ENCODE peak calls at places on chromosomes 2 and 18, in six cellular contexts. M, T, O, S, D and I are unnamed samples. For H3K4me1, the result is how much of the 10 kb centered on the place peaks cover.

GRCh38 chr2:178514664-178515063 is 34.4 kb downstream of the PLEKHA3 start:
- DNase-seq in M (no peak), T (no peak), O (no peak), S (no peak), D (no peak), I (no peak)

GRCh38 chr2:14180333-14180732 is 452.2 kb upstream of the LRATD1 start:
- DNase-seq in M (no peak), T (no peak), O (no peak), S (no peak), D (no peak), I (no peak)

GRCh38 chr18:36143391-36143790 is 13.7 kb downstream of the ELP2 start:
- DNase-seq in M (no peak), T (no peak), O (no peak), S (no peak), D (no peak), I (no peak)

GRCh38 chr2:239293450-239294430 is 107.1 kb downstream of the HDAC4 start:
- DNase-seq in M (no peak), T (no peak), O (peak), S (no peak), D (no peak), I (no peak)

GRCh38 chr2:134391751-134392160 is 137.9 kb downstream of the MGAT5 start:
- DNase-seq in M (no peak), T (no peak), O (peak), S (no peak), D (no peak), I (no peak)

GRCh38 chr18:9513971-9514512 is 38.7 kb downstream of the RALBP1 start:
- DNase-seq in M (no peak), T (peak), O (no peak), S (no peak), D (no peak), I (no peak)

GRCh38 chr18:74796928-74797576 is 199.4 kb downstream of the ZNF407 start:
- DNase-seq in M (no peak), T (no peak), O (no peak), S (no peak), D (no peak), I (no peak)

GRCh38 chr18:36402765-36403396 is 105.4 kb downstream of the FHOD3 start:
- DNase-seq in M (peak), T (no peak), O (peak), S (peak), D (peak), I (peak)

GRCh38 chr2:161208527-161209139 is 48.4 kb downstream of the TANK start:
- DNase-seq in M (no peak), T (peak), O (no peak), S (peak), D (no peak), I (no peak)

GRCh38 chr2:134099273-134099672 is 154.6 kb upstream of the MGAT5 start:
- DNase-seq in M (no peak), T (no peak), O (no peak), S (no peak), D (no peak), I (no peak)

GRCh38 chr2:226802573-226802972 is 3.0 kb upstream of the IRS1 start:
- DNase-seq in M (no peak), T (no peak), O (no peak), S (peak), D (no peak), I (no peak)

GRCh38 chr2:197191177-197191947 is 119.2 kb downstream of the ANKRD44 start:
- DNase-seq in M (no peak), T (peak), O (no peak), S (peak), D (no peak), I (no peak)

GRCh38 chr2:235693279-235693678 is 199.4 kb downstream of the AGAP1 start:
- DNase-seq in M (no peak), T (no peak), O (no peak), S (no peak), D (no peak), I (no peak)

GRCh38 chr2:166074430-166074829 is 53.4 kb downstream of the SCN1A start:
- DNase-seq in M (no peak), T (no peak), O (no peak), S (no peak), D (no peak), I (no peak)

GRCh38 chr18:56233595-56233994 is 404.8 kb downstream of the TXNL1 start:
- DNase-seq in M (no peak), T (no peak), O (no peak), S (no peak), D (peak), I (no peak)

GRCh38 chr2:211591456-211591855 is 947.1 kb downstream of the ERBB4 start:
- DNase-seq in M (no peak), T (no peak), O (no peak), S (no peak), D (no peak), I (no peak)

GRCh38 chr2:120508581-120509041 is 162.7 kb downstream of the INHBB start:
- DNase-seq in M (no peak), T (no peak), O (no peak), S (no peak), D (no peak), I (no peak)

GRCh38 chr2:152336854-152337510 is 2.0 kb downstream of the FMNL2 start:
- DNase-seq in M (no peak), T (no peak), O (peak), S (peak), D (no peak), I (no peak)

GRCh38 chr2:45841752-45842407 is 190.4 kb downstream of the PRKCE start:
- DNase-seq in M (no peak), T (no peak), O (no peak), S (no peak), D (no peak), I (no peak)

GRCh38 chr2:223088866-223089265 is 36.9 kb downstream of the KCNE4 start:
- DNase-seq in M (no peak), T (no peak), O (no peak), S (no peak), D (no peak), I (no peak)

GRCh38 chr2:207046642-207047213 is 107.4 kb downstream of the CPO start:
- DNase-seq in M (no peak), T (no peak), O (no peak), S (no peak), D (no peak), I (no peak)

GRCh38 chr2:64932327-64933216 is 56.6 kb upstream of the SLC1A4 start:
- DNase-seq in M (no peak), T (no peak), O (no peak), S (no peak), D (no peak), I (no peak)

GRCh38 chr2:226687641-226688253 is 111.9 kb downstream of the IRS1 start:
- DNase-seq in M (no peak), T (no peak), O (no peak), S (no peak), D (no peak), I (no peak)

GRCh38 chr2:221104391-221104811 is 467.7 kb downstream of the EPHA4 start:
- DNase-seq in M (peak), T (no peak), O (no peak), S (peak), D (peak), I (peak)

GRCh38 chr2:120769076-120769786 is 33.6 kb downstream of the GLI2 start:
- DNase-seq in M (no peak), T (no peak), O (no peak), S (no peak), D (no peak), I (peak)

GRCh38 chr2:40680547-40680946 is 228.7 kb upstream of the SLC8A1 start:
- DNase-seq in M (no peak), T (no peak), O (no peak), S (no peak), D (no peak), I (no peak)

GRCh38 chr2:62511636-62512035 is 5.6 kb upstream of the TMEM17 start:
- DNase-seq in M (no peak), T (no peak), O (no peak), S (no peak), D (no peak), I (no peak)

GRCh38 chr2:11762031-11762430 is 15.6 kb downstream of the LPIN1 start:
- DNase-seq in M (no peak), T (no peak), O (no peak), S (no peak), D (no peak), I (no peak)

GRCh38 chr18:58028109-58028784 is 15.8 kb upstream of the NEDD4L start:
- DNase-seq in M (no peak), T (no peak), O (no peak), S (no peak), D (no peak), I (no peak)

GRCh38 chr2:70639841-70640448 is 86.3 kb upstream of the TGFA start:
- DNase-seq in M (no peak), T (no peak), O (no peak), S (no peak), D (no peak), I (no peak)

GRCh38 chr2:51084750-51085149 is 52.8 kb upstream of the NRXN1 start:
- DNase-seq in M (no peak), T (no peak), O (no peak), S (peak), D (no peak), I (no peak)

GRCh38 chr18:26017929-26018328 is 72.5 kb downstream of the SS18 start:
- DNase-seq in M (no peak), T (no peak), O (no peak), S (no peak), D (no peak), I (no peak)

GRCh38 chr2:31318360-31319336 is 84.7 kb downstream of the EHD3 start:
- DNase-seq in M (no peak), T (no peak), O (peak), S (no peak), D (no peak), I (peak)

GRCh38 chr2:112483821-112484220 is 1.9 kb downstream of the TTL start:
- DNase-seq in M (no peak), T (no peak), O (no peak), S (no peak), D (no peak), I (no peak)
- H3K4me3 ChIP-seq in M (no peak), T (peak), O (no peak), S (peak), D (no peak), I (peak)

GRCh38 chr18:3651266-3651665 is 201.3 kb downstream of the TGIF1 start:
- DNase-seq in M (no peak), T (no peak), O (no peak), S (no peak), D (no peak), I (no peak)

GRCh38 chr18:3649135-3649558 is 199.2 kb downstream of the TGIF1 start:
- DNase-seq in M (no peak), T (no peak), O (no peak), S (no peak), D (no peak), I (no peak)

GRCh38 chr18:3647636-3648035 is 197.7 kb downstream of the TGIF1 start:
- DNase-seq in M (no peak), T (no peak), O (no peak), S (no peak), D (no peak), I (no peak)

GRCh38 chr18:3649559-3650426 is 199.8 kb downstream of the TGIF1 start:
- DNase-seq in M (no peak), T (peak), O (no peak), S (no peak), D (no peak), I (no peak)

DNA sequence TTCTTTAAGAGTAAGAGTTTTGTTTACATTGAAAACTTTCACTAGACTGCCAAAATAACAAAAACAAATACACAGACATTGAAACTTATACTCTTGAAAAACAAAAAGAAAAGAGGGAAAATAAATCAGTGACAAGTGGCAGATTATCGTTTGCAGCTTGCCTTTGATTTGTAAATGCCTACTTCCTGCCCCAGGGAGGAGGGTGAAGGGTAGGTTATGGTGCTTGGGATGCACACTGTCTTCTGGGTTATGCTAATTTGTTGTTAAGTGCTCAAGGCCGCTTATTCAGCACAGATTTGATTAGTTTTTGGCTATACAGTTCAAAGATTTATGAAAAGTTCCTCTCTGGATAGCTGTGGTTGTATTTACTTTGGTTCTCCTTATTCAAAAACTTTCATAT is 198.7 kb downstream of the TGIF1 start:
- DNase-seq in M (no peak), T (no peak), O (no peak), S (no peak), D (no peak), I (no peak)
- H3K4me1 ChIP-seq in M (under half), T (half or more), O (under half), S (under half), D (under half), I (under half)

GRCh38 chr18:41126541-41127235 is 828.3 kb upstream of the PIK3C3 start:
- DNase-seq in M (no peak), T (no peak), O (no peak), S (no peak), D (no peak), I (no peak)

GRCh38 chr18:41134426-41134825 is 820.6 kb upstream of the PIK3C3 start:
- DNase-seq in M (no peak), T (no peak), O (no peak), S (no peak), D (no peak), I (no peak)

GRCh38 chr18:41128126-41128525 is 826.9 kb upstream of the PIK3C3 start:
- DNase-seq in M (no peak), T (no peak), O (no peak), S (no peak), D (no peak), I (no peak)

GRCh38 chr18:41131050-41131449 is 824.0 kb upstream of the PIK3C3 start:
- DNase-seq in M (no peak), T (no peak), O (no peak), S (no peak), D (no peak), I (no peak)

GRCh38 chr18:41128545-41128944 is 826.5 kb upstream of the PIK3C3 start:
- DNase-seq in M (no peak), T (no peak), O (no peak), S (no peak), D (no peak), I (no peak)
- TF ChIP-seq CTCF in M (no peak), T (no peak), O (no peak), S (no peak), D (no peak), I (no peak)

DNA sequence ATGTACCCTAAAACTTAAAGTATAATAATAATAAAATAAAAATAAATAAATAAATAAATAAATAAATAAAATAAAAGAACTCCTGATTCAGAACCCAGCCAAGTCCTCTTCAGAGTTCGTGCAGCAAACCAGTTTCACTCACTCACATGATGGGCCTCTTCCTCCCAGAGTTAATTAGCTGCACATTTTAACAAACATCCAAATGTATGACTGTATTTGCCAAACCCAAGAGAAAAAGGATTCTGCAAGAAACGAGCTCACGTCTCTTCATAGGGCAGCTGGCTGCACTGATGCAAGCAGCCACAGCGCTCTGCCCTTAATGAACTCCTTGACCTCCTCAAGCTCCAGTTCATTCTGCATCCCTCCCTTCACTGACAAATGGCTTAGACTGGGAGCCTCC is 55.1 kb downstream of the MREG start:
- DNase-seq in M (no peak), T (no peak), O (no peak), S (no peak), D (no peak), I (no peak)
- H3K4me3 ChIP-seq in M (no peak), T (no peak), O (no peak), S (no peak), D (no peak), I (no peak)

GRCh38 chr2:72141881-72142742 is 5.5 kb downstream of the CYP26B1 start:
- DNase-seq in M (no peak), T (no peak), O (no peak), S (no peak), D (peak), I (peak)

GRCh38 chr2:72144412-72144745 is 3.3 kb downstream of the CYP26B1 start:
- DNase-seq in M (no peak), T (no peak), O (no peak), S (no peak), D (peak), I (peak)

GRCh38 chr2:72143441-72144356 is 4.0 kb downstream of the CYP26B1 start:
- DNase-seq in M (no peak), T (no peak), O (no peak), S (peak), D (peak), I (peak)

GRCh38 chr2:72141032-72141645 is 6.5 kb downstream of the CYP26B1 start:
- DNase-seq in M (no peak), T (no peak), O (no peak), S (no peak), D (peak), I (peak)

GRCh38 chr2:72142743-72143440 is 4.8 kb downstream of the CYP26B1 start:
- DNase-seq in M (no peak), T (no peak), O (peak), S (peak), D (peak), I (peak)
- H3K4me1 ChIP-seq in M (half or more), T (half or more), O (under half), S (under half), D (under half), I (half or more)

DNA sequence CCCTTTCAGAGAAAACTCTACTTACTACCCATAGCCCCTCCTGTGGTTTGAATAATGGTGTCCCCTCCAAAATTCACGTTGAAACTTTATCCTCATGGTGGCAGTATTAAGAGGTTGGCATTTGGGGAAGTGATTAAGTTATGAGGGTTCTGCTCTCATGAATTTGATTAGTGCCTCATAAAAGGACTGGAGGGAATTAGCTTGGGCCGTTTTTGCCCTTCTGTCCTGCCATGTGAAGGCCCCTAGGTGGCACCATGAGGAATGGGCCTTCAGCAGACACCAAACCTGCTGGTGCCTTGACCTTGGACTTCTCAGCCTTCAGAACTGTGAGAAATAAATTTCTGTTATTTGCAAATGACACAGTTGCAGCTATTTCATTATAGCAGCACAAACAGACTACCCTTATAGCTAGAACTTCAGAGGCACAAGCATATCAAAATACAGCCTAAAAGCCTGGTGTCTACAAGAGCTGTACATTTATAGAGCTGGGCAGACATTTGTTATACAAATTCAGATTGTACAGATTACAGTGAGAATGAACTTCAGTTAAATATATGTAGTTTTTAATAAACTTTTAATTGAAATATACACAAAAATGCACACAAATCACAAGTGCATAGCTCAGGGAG is 2.6 kb upstream of the PTPN2 start:
- DNase-seq in M (no peak), T (no peak), O (no peak), S (peak), D (no peak), I (no peak)
- TF ChIP-seq CTCF in M (no peak), T (peak), O (peak), S (peak), D (peak), I (peak)